ENCODE peak calls at places on chromosomes 12 and 14, in seven cellular contexts. One of them, this sample, is unnamed.

GRCh38 chr12:98424726-98425401 is 90.5 kb upstream of the TMPO start:
- DNase-seq in psoas muscle: peak
- DNase-seq in left lung: no peak
- DNase-seq in thoracic aorta: no peak
- DNase-seq in hepatocyte: peak
- DNase-seq in A549: peak
- DNase-seq in fibroblast of lung: peak
- DNase-seq in this sample: peak

GRCh38 chr12:2668816-2669215 is 126.0 kb upstream of the FKBP4 start:
- DNase-seq in A549: no peak
- DNase-seq in thoracic aorta: no peak
- DNase-seq in hepatocyte: no peak
- DNase-seq in fibroblast of lung: no peak
- DNase-seq in psoas muscle: no peak
- DNase-seq in left lung: no peak
- DNase-seq in this sample: no peak

GRCh38 chr14:52995998-52996397 is 45.1 kb upstream of the FERMT2 start:
- DNase-seq in thoracic aorta: no peak
- DNase-seq in A549: no peak
- DNase-seq in psoas muscle: no peak
- DNase-seq in hepatocyte: no peak
- DNase-seq in left lung: no peak
- DNase-seq in fibroblast of lung: no peak
- DNase-seq in this sample: no peak

GRCh38 chr12:40569626-40570179 is 122.5 kb upstream of the CNTN1 start:
- DNase-seq in fibroblast of lung: peak
- DNase-seq in hepatocyte: no peak
- DNase-seq in A549: no peak
- DNase-seq in left lung: no peak
- DNase-seq in thoracic aorta: no peak
- DNase-seq in psoas muscle: no peak
- DNase-seq in this sample: no peak

GRCh38 chr14:71250791-71251190 is 343.5 kb downstream of the PCNX1 start:
- DNase-seq in thoracic aorta: no peak
- DNase-seq in hepatocyte: no peak
- DNase-seq in A549: no peak
- DNase-seq in left lung: no peak
- DNase-seq in fibroblast of lung: no peak
- DNase-seq in psoas muscle: no peak
- DNase-seq in this sample: no peak

GRCh38 chr12:128269108-128269713 is 2.2 kb downstream of the TMEM132C start:
- DNase-seq in hepatocyte: peak
- DNase-seq in A549: no peak
- DNase-seq in fibroblast of lung: no peak
- DNase-seq in thoracic aorta: no peak
- DNase-seq in left lung: no peak
- DNase-seq in psoas muscle: no peak
- DNase-seq in this sample: no peak

GRCh38 chr12:4303750-4304149 is 17.3 kb upstream of the TIGAR start:
- DNase-seq in fibroblast of lung: no peak
- DNase-seq in left lung: no peak
- DNase-seq in A549: no peak
- DNase-seq in psoas muscle: no peak
- DNase-seq in thoracic aorta: no peak
- DNase-seq in hepatocyte: no peak
- DNase-seq in this sample: no peak

GRCh38 chr12:26576266-26576665 is 256.7 kb downstream of the ITPR2 start:
- DNase-seq in psoas muscle: no peak
- DNase-seq in hepatocyte: no peak
- DNase-seq in thoracic aorta: no peak
- DNase-seq in A549: no peak
- DNase-seq in fibroblast of lung: no peak
- DNase-seq in left lung: no peak
- DNase-seq in this sample: no peak

GRCh38 chr12:119938049-119938667 is 50.9 kb upstream of the BICDL1 start:
- DNase-seq in A549: peak
- DNase-seq in fibroblast of lung: peak
- DNase-seq in left lung: no peak
- DNase-seq in psoas muscle: no peak
- DNase-seq in thoracic aorta: no peak
- DNase-seq in hepatocyte: peak
- DNase-seq in this sample: no peak

GRCh38 chr14:53011053-53011462 is 60.2 kb upstream of the FERMT2 start:
- DNase-seq in thoracic aorta: peak
- DNase-seq in psoas muscle: peak
- DNase-seq in hepatocyte: peak
- DNase-seq in fibroblast of lung: peak
- DNase-seq in A549: peak
- DNase-seq in left lung: no peak
- DNase-seq in this sample: peak

GRCh38 chr14:53237488-53237887 is 84.4 kb upstream of the DDHD1 start:
- DNase-seq in left lung: no peak
- DNase-seq in hepatocyte: no peak
- DNase-seq in fibroblast of lung: no peak
- DNase-seq in A549: no peak
- DNase-seq in psoas muscle: no peak
- DNase-seq in thoracic aorta: no peak
- DNase-seq in this sample: no peak

GRCh38 chr14:94174622-94175402 is 690 bp downstream of the PPP4R4 start:
- DNase-seq in fibroblast of lung: no peak
- DNase-seq in A549: no peak
- DNase-seq in left lung: peak
- DNase-seq in hepatocyte: no peak
- DNase-seq in thoracic aorta: no peak
- DNase-seq in psoas muscle: no peak
- DNase-seq in this sample: peak

GRCh38 chr14:64649383-64649998 is 54.7 kb upstream of the PLEKHG3 start:
- DNase-seq in A549: no peak
- DNase-seq in hepatocyte: no peak
- DNase-seq in thoracic aorta: no peak
- DNase-seq in fibroblast of lung: peak
- DNase-seq in psoas muscle: peak
- DNase-seq in left lung: no peak
- DNase-seq in this sample: no peak

GRCh38 chr12:19946549-19946948 is 421.8 kb upstream of the PDE3A start:
- DNase-seq in A549: peak
- DNase-seq in left lung: no peak
- DNase-seq in thoracic aorta: peak
- DNase-seq in psoas muscle: no peak
- DNase-seq in fibroblast of lung: peak
- DNase-seq in hepatocyte: peak
- DNase-seq in this sample: no peak
- H3K27ac ChIP-seq in A549: peak
- H3K27ac ChIP-seq in left lung: no peak
- H3K27ac ChIP-seq in thoracic aorta: peak
- H3K27ac ChIP-seq in psoas muscle: no peak
- H3K27ac ChIP-seq in fibroblast of lung: peak
- H3K27ac ChIP-seq in hepatocyte: peak
- H3K27ac ChIP-seq in this sample: no peak

GRCh38 chr12:89672589-89672979 is 36.1 kb downstream of the ATP2B1 start:
- DNase-seq in left lung: no peak
- DNase-seq in psoas muscle: no peak
- DNase-seq in A549: no peak
- DNase-seq in fibroblast of lung: no peak
- DNase-seq in hepatocyte: no peak
- DNase-seq in thoracic aorta: no peak
- DNase-seq in this sample: no peak
- H3K4me3 ChIP-seq in left lung: no peak
- H3K4me3 ChIP-seq in psoas muscle: no peak
- H3K4me3 ChIP-seq in A549: no peak
- H3K4me3 ChIP-seq in fibroblast of lung: no peak
- H3K4me3 ChIP-seq in hepatocyte: no peak
- H3K4me3 ChIP-seq in thoracic aorta: no peak
- H3K4me3 ChIP-seq in this sample: no peak

GRCh38 chr12:56420411-56420810 is 28.8 kb downstream of the TIMELESS start:
- DNase-seq in fibroblast of lung: no peak
- DNase-seq in psoas muscle: no peak
- DNase-seq in A549: no peak
- DNase-seq in left lung: no peak
- DNase-seq in thoracic aorta: no peak
- DNase-seq in hepatocyte: no peak
- DNase-seq in this sample: no peak

GRCh38 chr12:56414401-56414800 is 34.8 kb downstream of the TIMELESS start:
- DNase-seq in fibroblast of lung: no peak
- DNase-seq in psoas muscle: no peak
- DNase-seq in left lung: no peak
- DNase-seq in A549: no peak
- DNase-seq in hepatocyte: no peak
- DNase-seq in thoracic aorta: no peak
- DNase-seq in this sample: no peak

GRCh38 chr12:56411781-56412639 is 37.2 kb downstream of the TIMELESS start:
- DNase-seq in psoas muscle: no peak
- DNase-seq in hepatocyte: no peak
- DNase-seq in fibroblast of lung: no peak
- DNase-seq in thoracic aorta: no peak
- DNase-seq in A549: no peak
- DNase-seq in left lung: no peak
- DNase-seq in this sample: no peak

GRCh38 chr12:56413392-56413791 is 35.8 kb downstream of the TIMELESS start:
- DNase-seq in A549: no peak
- DNase-seq in thoracic aorta: no peak
- DNase-seq in psoas muscle: no peak
- DNase-seq in fibroblast of lung: no peak
- DNase-seq in left lung: no peak
- DNase-seq in hepatocyte: no peak
- DNase-seq in this sample: no peak

GRCh38 chr12:56417739-56418138 is 31.5 kb downstream of the TIMELESS start:
- DNase-seq in hepatocyte: no peak
- DNase-seq in psoas muscle: no peak
- DNase-seq in fibroblast of lung: no peak
- DNase-seq in left lung: no peak
- DNase-seq in thoracic aorta: no peak
- DNase-seq in A549: no peak
- DNase-seq in this sample: no peak
- H3K27ac ChIP-seq in hepatocyte: no peak
- H3K27ac ChIP-seq in psoas muscle: no peak
- H3K27ac ChIP-seq in fibroblast of lung: no peak
- H3K27ac ChIP-seq in left lung: no peak
- H3K27ac ChIP-seq in thoracic aorta: no peak
- H3K27ac ChIP-seq in A549: no peak
- H3K27ac ChIP-seq in this sample: no peak

GRCh38 chr12:30752255-30752654 is 2.5 kb downstream of the CAPRIN2 start:
- DNase-seq in fibroblast of lung: no peak
- DNase-seq in psoas muscle: no peak
- DNase-seq in hepatocyte: no peak
- DNase-seq in A549: no peak
- DNase-seq in left lung: no peak
- DNase-seq in thoracic aorta: no peak
- DNase-seq in this sample: no peak
- H3K4me3 ChIP-seq in fibroblast of lung: no peak
- H3K4me3 ChIP-seq in psoas muscle: no peak
- H3K4me3 ChIP-seq in hepatocyte: no peak
- H3K4me3 ChIP-seq in A549: no peak
- H3K4me3 ChIP-seq in left lung: no peak
- H3K4me3 ChIP-seq in thoracic aorta: no peak
- H3K4me3 ChIP-seq in this sample: no peak

DNA sequence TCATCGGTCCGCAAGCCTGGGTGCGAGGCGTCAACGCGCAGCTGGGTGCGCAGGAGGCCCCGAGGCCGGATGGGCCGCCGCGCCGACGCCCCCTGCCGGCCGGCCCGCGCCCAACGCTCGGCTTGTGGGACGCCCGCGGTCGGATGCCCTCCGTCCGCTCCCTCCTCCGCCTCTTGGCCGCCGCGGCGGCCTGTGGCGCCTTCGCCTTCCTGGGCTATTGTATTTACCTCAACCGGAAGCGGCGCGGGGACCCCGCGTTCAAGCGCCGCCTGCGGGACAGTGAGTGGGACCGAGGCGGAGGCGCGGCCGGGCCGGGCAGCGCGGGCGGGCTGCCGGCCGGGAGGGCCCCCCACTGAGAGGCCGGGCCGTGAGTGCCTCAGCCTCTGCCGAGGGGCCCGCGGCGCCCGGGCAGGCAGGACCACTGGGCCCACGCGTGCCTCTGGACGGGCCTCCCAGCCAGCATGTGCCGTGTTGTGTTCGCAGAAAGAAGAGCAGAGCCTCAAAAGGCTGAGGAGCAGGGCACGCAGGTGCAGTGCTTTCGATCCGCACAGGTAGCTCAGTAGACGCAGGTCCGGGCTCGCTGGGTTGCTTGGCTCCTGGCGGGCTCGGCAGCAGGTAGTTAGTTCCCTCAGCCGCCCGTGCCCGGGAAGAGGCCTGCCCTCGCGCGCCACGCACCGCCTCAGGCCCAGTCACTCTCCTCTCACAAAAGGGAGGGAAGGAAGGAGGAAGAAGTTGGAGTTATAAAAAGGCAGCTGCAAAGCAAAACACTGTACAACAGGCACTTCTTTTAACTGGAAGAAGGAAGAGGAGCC is at the start of gene TOMM20L:
- DNase-seq in left lung: peak
- DNase-seq in psoas muscle: peak
- DNase-seq in hepatocyte: peak
- DNase-seq in A549: peak
- DNase-seq in thoracic aorta: peak
- DNase-seq in fibroblast of lung: peak
- DNase-seq in this sample: peak
- H3K27ac ChIP-seq in left lung: peak
- H3K27ac ChIP-seq in psoas muscle: no peak
- H3K27ac ChIP-seq in hepatocyte: peak
- H3K27ac ChIP-seq in A549: peak
- H3K27ac ChIP-seq in thoracic aorta: peak
- H3K27ac ChIP-seq in fibroblast of lung: peak
- H3K27ac ChIP-seq in this sample: peak

GRCh38 chr14:38212996-38213395 is 5.3 kb downstream of the SSTR1 start:
- DNase-seq in fibroblast of lung: peak
- DNase-seq in A549: no peak
- DNase-seq in left lung: no peak
- DNase-seq in hepatocyte: no peak
- DNase-seq in thoracic aorta: no peak
- DNase-seq in psoas muscle: no peak
- DNase-seq in this sample: no peak

GRCh38 chr14:38210168-38210567 is 2.5 kb downstream of the SSTR1 start:
- DNase-seq in hepatocyte: peak
- DNase-seq in psoas muscle: peak
- DNase-seq in A549: no peak
- DNase-seq in left lung: peak
- DNase-seq in fibroblast of lung: peak
- DNase-seq in thoracic aorta: no peak
- DNase-seq in this sample: peak

GRCh38 chr14:38209572-38210159 is 2.0 kb downstream of the SSTR1 start:
- DNase-seq in psoas muscle: no peak
- DNase-seq in thoracic aorta: no peak
- DNase-seq in A549: no peak
- DNase-seq in fibroblast of lung: peak
- DNase-seq in hepatocyte: no peak
- DNase-seq in left lung: peak
- DNase-seq in this sample: peak

GRCh38 chr14:38210587-38211257 is 3.0 kb downstream of the SSTR1 start:
- DNase-seq in A549: no peak
- DNase-seq in hepatocyte: peak
- DNase-seq in fibroblast of lung: peak
- DNase-seq in left lung: peak
- DNase-seq in thoracic aorta: no peak
- DNase-seq in psoas muscle: peak
- DNase-seq in this sample: no peak

GRCh38 chr14:38211258-38211735 is 3.6 kb downstream of the SSTR1 start:
- DNase-seq in thoracic aorta: no peak
- DNase-seq in fibroblast of lung: no peak
- DNase-seq in left lung: peak
- DNase-seq in psoas muscle: peak
- DNase-seq in A549: no peak
- DNase-seq in hepatocyte: peak
- DNase-seq in this sample: no peak
- H3K4me3 ChIP-seq in thoracic aorta: peak
- H3K4me3 ChIP-seq in fibroblast of lung: peak
- H3K4me3 ChIP-seq in left lung: peak
- H3K4me3 ChIP-seq in psoas muscle: peak
- H3K4me3 ChIP-seq in A549: no peak
- H3K4me3 ChIP-seq in hepatocyte: peak
- H3K4me3 ChIP-seq in this sample: peak

GRCh38 chr12:113260127-113260526 is 38.9 kb downstream of the TPCN1 start:
- DNase-seq in left lung: no peak
- DNase-seq in thoracic aorta: no peak
- DNase-seq in A549: no peak
- DNase-seq in hepatocyte: no peak
- DNase-seq in fibroblast of lung: no peak
- DNase-seq in psoas muscle: peak
- DNase-seq in this sample: no peak
- H3K27ac ChIP-seq in left lung: peak
- H3K27ac ChIP-seq in thoracic aorta: peak
- H3K27ac ChIP-seq in A549: no peak
- H3K27ac ChIP-seq in hepatocyte: peak
- H3K27ac ChIP-seq in fibroblast of lung: no peak
- H3K27ac ChIP-seq in psoas muscle: peak
- H3K27ac ChIP-seq in this sample: peak